ENCODE peak calls at places on chromosomes 2 and 18, in seven cellular contexts. C is heart left ventricle, T is gastrocnemius medialis, N is IMR-90, V is H1, W is GM12878, X is body of pancreas. S is an unnamed sample. For H3K36me3, the result is how much of the 10 kb centered on the place peaks cover.

GRCh38 chr2:144350151-144350802 is 169.6 kb downstream of the ZEB2 start:
- DNase-seq in C (no peak), T (no peak), N (peak), V (no peak), W (no peak), X (no peak), S (no peak)

GRCh38 chr2:8500124-8501054 is 181.5 kb upstream of the ID2 start:
- DNase-seq in C (no peak), T (no peak), N (peak), V (no peak), W (no peak), X (no peak), S (no peak)

GRCh38 chr2:184363213-184363612 is 235.1 kb upstream of the ZNF804A start:
- DNase-seq in C (no peak), T (no peak), N (no peak), V (no peak), W (no peak), X (no peak), S (no peak)

GRCh38 chr2:148848146-148848545 is 26.9 kb upstream of the KIF5C start:
- DNase-seq in C (no peak), T (no peak), N (no peak), V (no peak), W (no peak), X (no peak), S (no peak)

GRCh38 chr2:71226391-71226964 is 425 bp downstream of the PAIP2B start:
- DNase-seq in C (peak), T (peak), N (no peak), V (peak), W (no peak), X (peak), S (no peak)

GRCh38 chr18:21745234-21745633 is 4.6 kb downstream of the MIB1 start:
- DNase-seq in C (no peak), T (no peak), N (no peak), V (no peak), W (no peak), X (no peak), S (no peak)

GRCh38 chr2:209526541-209526940 is 102.7 kb downstream of the MAP2 start:
- DNase-seq in C (no peak), T (no peak), N (peak), V (no peak), W (no peak), X (no peak), S (no peak)

GRCh38 chr2:183209395-183210028 is 85.3 kb downstream of the NUP35 start:
- DNase-seq in C (no peak), T (no peak), N (no peak), V (no peak), W (no peak), X (no peak), S (no peak)

GRCh38 chr2:144524190-144524957 is 4.5 kb upstream of the ZEB2 start:
- DNase-seq in C (peak), T (no peak), N (no peak), V (peak), W (no peak), X (no peak), S (no peak)

GRCh38 chr2:40343904-40344303 is 108.0 kb downstream of the SLC8A1 start:
- DNase-seq in C (no peak), T (no peak), N (peak), V (no peak), W (no peak), X (no peak), S (no peak)

GRCh38 chr2:176562359-176563043 is 293.3 kb downstream of the MTX2 start:
- DNase-seq in C (no peak), T (no peak), N (peak), V (no peak), W (no peak), X (no peak), S (no peak)

GRCh38 chr2:17627434-17627833 is 86.9 kb downstream of the VSNL1 start:
- DNase-seq in C (no peak), T (no peak), N (no peak), V (no peak), W (no peak), X (no peak), S (no peak)

GRCh38 chr2:58054264-58054663 is 7.7 kb downstream of the VRK2 start:
- DNase-seq in C (no peak), T (no peak), N (peak), V (no peak), W (no peak), X (no peak), S (no peak)

GRCh38 chr2:198456418-198456817 is 652.0 kb downstream of the PLCL1 start:
- DNase-seq in C (no peak), T (no peak), N (peak), V (no peak), W (no peak), X (no peak), S (no peak)

GRCh38 chr18:73715228-73715670 is 432.4 kb downstream of the FBXO15 start:
- DNase-seq in C (no peak), T (no peak), N (peak), V (no peak), W (no peak), X (no peak), S (no peak)

GRCh38 chr2:767440-767839 is 90.2 kb upstream of the TMEM18 start:
- DNase-seq in C (no peak), T (no peak), N (no peak), V (no peak), W (no peak), X (no peak), S (no peak)

GRCh38 chr18:2316082-2316481 is 255.2 kb downstream of the METTL4 start:
- DNase-seq in C (no peak), T (no peak), N (no peak), V (no peak), W (no peak), X (no peak), S (no peak)

GRCh38 chr2:167534443-167534842 is 646.2 kb downstream of the XIRP2 start:
- DNase-seq in C (no peak), T (no peak), N (peak), V (no peak), W (no peak), X (no peak), S (no peak)

GRCh38 chr2:223943561-223944008 is 1.6 kb downstream of the WDFY1 start:
- DNase-seq in C (no peak), T (no peak), N (peak), V (no peak), W (no peak), X (no peak), S (no peak)

GRCh38 chr2:155815851-155816250 is 516.7 kb downstream of the NR4A2 start:
- DNase-seq in C (no peak), T (no peak), N (no peak), V (peak), W (peak), X (no peak), S (no peak)

GRCh38 chr18:26863122-26863879 is 2.2 kb downstream of the AQP4 start:
- DNase-seq in C (peak), T (peak), N (no peak), V (peak), W (no peak), X (peak), S (no peak)

GRCh38 chr2:74374509-74375205 is 5.5 kb downstream of the DCTN1 start:
- DNase-seq in C (peak), T (peak), N (peak), V (peak), W (no peak), X (peak), S (no peak)

GRCh38 chr18:7878265-7879173 is 311.4 kb downstream of the PTPRM start:
- DNase-seq in C (no peak), T (no peak), N (no peak), V (no peak), W (no peak), X (no peak), S (no peak)

GRCh38 chr2:85843543-85843942 is 45.2 kb downstream of the ST3GAL5 start:
- DNase-seq in C (no peak), T (no peak), N (no peak), V (peak), W (no peak), X (no peak), S (no peak)

GRCh38 chr2:164515030-164515429 is 106.3 kb downstream of the GRB14 start:
- DNase-seq in C (no peak), T (no peak), N (no peak), V (no peak), W (no peak), X (no peak), S (no peak)

GRCh38 chr2:5839563-5839962 is 147.4 kb downstream of the SOX11 start:
- DNase-seq in C (no peak), T (no peak), N (no peak), V (no peak), W (no peak), X (no peak), S (no peak)

GRCh38 chr2:11744631-11745394 is 1.6 kb upstream of the LPIN1 start:
- DNase-seq in C (no peak), T (peak), N (peak), V (no peak), W (no peak), X (no peak), S (no peak)

GRCh38 chr2:219737270-219737691 is 109.9 kb downstream of the SLC4A3 start:
- DNase-seq in C (peak), T (no peak), N (peak), V (no peak), W (no peak), X (no peak), S (no peak)

GRCh38 chr2:236834284-236834683 is 251.4 kb upstream of the COPS8 start:
- DNase-seq in C (no peak), T (no peak), N (no peak), V (no peak), W (no peak), X (no peak), S (no peak)

GRCh38 chr2:129813404-129813803 is 166.1 kb upstream of the RAB6C start:
- DNase-seq in C (no peak), T (no peak), N (no peak), V (no peak), W (no peak), X (no peak), S (no peak)

GRCh38 chr2:147061269-147061668 is 783.6 kb upstream of the ACVR2A start:
- DNase-seq in C (no peak), T (no peak), N (no peak), V (no peak), W (no peak), X (no peak), S (no peak)

GRCh38 chr18:12310762-12311161 is 2.7 kb downstream of the TUBB6 start:
- DNase-seq in C (no peak), T (no peak), N (no peak), V (no peak), W (no peak), X (no peak), S (no peak)

GRCh38 chr2:207073791-207074678 is 91.7 kb downstream of the KLF7 start:
- DNase-seq in C (no peak), T (no peak), N (peak), V (no peak), W (no peak), X (no peak), S (no peak)

GRCh38 chr18:62201870-62202269 is 14.8 kb downstream of the RELCH start:
- DNase-seq in C (no peak), T (no peak), N (no peak), V (no peak), W (no peak), X (no peak), S (no peak)

GRCh38 chr2:216221806-216222205 is 112.7 kb downstream of the XRCC5 start:
- DNase-seq in C (no peak), T (no peak), N (peak), V (no peak), W (no peak), X (no peak), S (no peak)

GRCh38 chr18:26233208-26233607 is 7.0 kb downstream of the TAF4B start:
- DNase-seq in C (no peak), T (no peak), N (no peak), V (peak), W (no peak), X (no peak), S (no peak)

GRCh38 chr2:120741514-120742448 is 6.1 kb downstream of the GLI2 start:
- DNase-seq in C (no peak), T (no peak), N (no peak), V (peak), W (no peak), X (no peak), S (no peak)

GRCh38 chr2:210660-211059 is 53.2 kb downstream of the SH3YL1 start:
- DNase-seq in C (no peak), T (no peak), N (peak), V (no peak), W (no peak), X (no peak), S (no peak)

GRCh38 chr18:68436485-68436884 is 278.4 kb downstream of the TMX3 start:
- DNase-seq in C (no peak), T (no peak), N (peak), V (no peak), W (no peak), X (no peak), S (no peak)

DNA sequence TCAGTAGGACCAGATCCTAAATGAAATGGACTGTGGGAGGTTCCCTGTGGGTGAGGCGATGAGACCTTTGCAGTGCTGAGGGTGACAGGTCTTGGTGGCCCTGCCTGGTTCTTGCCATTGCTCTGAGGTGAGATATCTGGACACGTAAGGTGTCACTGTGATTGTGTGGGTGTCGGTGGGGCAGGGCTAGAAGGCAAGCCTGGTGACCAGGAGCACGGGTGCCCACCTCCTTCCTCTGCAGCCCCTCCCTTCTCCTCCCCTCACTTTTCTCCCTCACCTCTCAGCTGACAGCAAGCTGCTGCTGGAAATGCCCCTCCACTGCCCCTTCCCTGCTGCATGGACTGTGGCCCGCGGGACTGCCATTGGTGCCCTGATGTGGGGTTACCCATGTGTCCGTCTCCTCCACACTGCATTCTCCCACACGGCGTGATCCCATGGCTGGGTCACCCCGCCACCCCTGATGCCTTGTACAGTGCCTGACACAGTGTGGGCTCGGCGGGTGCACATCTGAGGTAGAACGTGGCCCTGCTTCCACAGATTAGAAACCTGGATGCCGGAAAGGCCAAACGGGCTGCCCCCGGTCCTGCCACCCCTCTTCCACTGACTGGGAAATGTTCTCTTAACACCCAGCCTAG is 55.5 kb upstream of the FOSL2 start:
- DNase-seq in C (no peak), T (no peak), N (no peak), V (no peak), W (no peak), X (no peak), S (no peak)
- H3K27ac ChIP-seq in C (peak), T (peak), N (peak), V (no peak), W (no peak), X (no peak), S (no peak)

DNA sequence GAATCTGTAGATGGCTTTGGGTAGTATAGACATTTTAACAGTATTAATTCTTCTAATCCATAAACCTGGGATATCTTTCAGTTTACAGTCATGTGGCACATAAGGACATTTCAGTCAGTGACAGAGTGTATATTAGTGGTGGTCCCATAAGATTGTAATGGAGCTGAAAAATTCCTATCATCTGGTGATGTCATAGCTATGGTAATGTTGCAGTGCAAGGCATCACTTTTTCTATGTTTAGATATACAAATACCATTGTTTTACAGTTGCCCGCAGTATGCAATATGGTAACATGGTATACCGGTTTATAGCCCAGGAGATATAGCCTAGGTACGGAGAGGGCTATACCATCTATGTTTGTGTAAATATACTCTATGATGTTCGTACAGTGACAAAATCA is 9.7 kb downstream of the CCDC150 start:
- DNase-seq in C (no peak), T (no peak), N (no peak), V (no peak), W (no peak), X (no peak), S (no peak)
- H3K36me3 ChIP-seq in C (under half), T (under half), N (under half), V (half or more), W (under half), X (under half), S (under half)

GRCh38 chr2:126657146-126657635 is 1.2 kb downstream of the GYPC start:
- DNase-seq in C (peak), T (peak), N (peak), V (no peak), W (no peak), X (no peak), S (no peak)

GRCh38 chr2:126660068-126660467 is 4.1 kb downstream of the GYPC start:
- DNase-seq in C (no peak), T (no peak), N (no peak), V (no peak), W (no peak), X (no peak), S (no peak)

GRCh38 chr2:126658910-126659613 is 3.1 kb downstream of the GYPC start:
- DNase-seq in C (peak), T (peak), N (peak), V (no peak), W (peak), X (peak), S (no peak)

GRCh38 chr2:126657636-126658315 is 1.8 kb downstream of the GYPC start:
- DNase-seq in C (peak), T (peak), N (peak), V (peak), W (peak), X (peak), S (no peak)

GRCh38 chr2:126658316-126658909 is 2.5 kb downstream of the GYPC start:
- DNase-seq in C (no peak), T (no peak), N (no peak), V (no peak), W (no peak), X (no peak), S (no peak)
- H3K4me3 ChIP-seq in C (peak), T (peak), N (no peak), V (peak), W (peak), X (no peak), S (no peak)

DNA sequence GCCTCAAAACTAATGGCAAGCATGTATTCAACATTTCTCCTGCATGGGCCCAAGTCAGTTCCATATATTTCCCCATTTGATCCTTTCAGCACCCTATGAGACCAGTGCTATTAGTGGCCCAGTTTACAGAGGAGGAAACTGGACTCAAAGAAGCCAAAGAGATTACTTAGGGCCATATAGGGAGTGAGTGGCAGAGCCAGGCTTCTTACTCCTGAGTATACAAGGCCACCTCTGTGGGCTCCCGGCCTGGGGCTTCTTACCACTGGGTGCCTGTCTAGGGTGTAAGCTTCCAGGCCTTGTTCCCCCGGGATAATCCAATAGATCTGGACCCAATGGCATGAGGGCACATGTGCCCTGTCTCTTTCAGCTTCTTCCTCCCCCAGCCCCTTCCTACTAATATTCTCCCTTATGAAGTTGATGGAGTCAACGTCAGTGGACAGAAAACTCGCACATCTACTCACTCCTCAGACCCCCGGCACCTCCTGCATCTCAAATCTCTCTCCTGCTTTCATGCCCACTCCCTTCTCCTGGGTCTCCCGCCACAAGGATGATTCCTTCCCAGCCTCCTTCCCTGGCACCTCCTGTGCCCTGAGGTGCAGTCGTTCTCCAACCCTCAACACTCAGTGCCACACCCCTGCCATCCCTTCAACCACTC is 222.6 kb downstream of the ANAPC1 start:
- DNase-seq in C (no peak), T (no peak), N (no peak), V (peak), W (no peak), X (no peak), S (no peak)
- H3K27ac ChIP-seq in C (no peak), T (no peak), N (no peak), V (no peak), W (no peak), X (no peak), S (peak)

S was measured in RWPE2.